ENCODE peak calls at places on chromosomes 6 and 20, in four cellular contexts. K is HCT116, W is HepG2, O is K562. N is an unnamed sample.

GRCh38 chr20:32920530-32921298 is 62.0 kb downstream of the EFCAB8 start:
- DNase-seq in W (no peak), O (no peak), K (no peak), N (no peak)

GRCh38 chr6:44078795-44079671 is 48.2 kb downstream of the MRPL14 start:
- DNase-seq in O (peak; percentile 74), W (peak; percentile 79), K (peak; percentile 60), N (no peak)

GRCh38 chr6:87700729-87701675 is 1.0 kb downstream of the AKIRIN2 start:
- DNase-seq in O (peak; percentile 77), W (peak; percentile 73), K (no peak), N (no peak)

GRCh38 chr6:138975815-138976214 is 12.2 kb downstream of the REPS1 start:
- DNase-seq in K (no peak), W (no peak), O (no peak), N (no peak)

GRCh38 chr6:108748959-108749358 is 99.3 kb upstream of the ARMC2 start:
- DNase-seq in O (no peak), W (no peak), K (no peak), N (no peak)

GRCh38 chr20:24102290-24102689 is 113.7 kb upstream of the GGTLC1 start:
- DNase-seq in W (peak; percentile 35), K (no peak), O (no peak), N (no peak)

GRCh38 chr20:17782768-17783167 is 83.0 kb downstream of the BANF2 start:
- DNase-seq in O (no peak), W (no peak), K (no peak), N (no peak)

GRCh38 chr6:130426078-130426726 is 60.4 kb downstream of the TMEM200A start:
- DNase-seq in K (peak; percentile 10), W (no peak), O (no peak), N (no peak)

GRCh38 chr20:6588296-6588695 is 179.2 kb upstream of the BMP2 start:
- DNase-seq in K (no peak), W (no peak), O (no peak), N (no peak)

GRCh38 chr6:24607310-24607709 is 38.7 kb downstream of the KIAA0319 start:
- DNase-seq in W (no peak), K (no peak), O (no peak), N (no peak)

GRCh38 chr6:82385961-82386360 is 22.3 kb downstream of the TPBG start:
- DNase-seq in W (no peak), O (no peak), K (no peak), N (no peak)

GRCh38 chr20:38156280-38156679 is 8.8 kb downstream of the TGM2 start:
- DNase-seq in W (no peak), K (no peak), O (no peak), N (no peak)

GRCh38 chr6:39378175-39378889 is 55.8 kb upstream of the KCNK16 start:
- DNase-seq in K (no peak), W (no peak), O (no peak), N (no peak)

DNA sequence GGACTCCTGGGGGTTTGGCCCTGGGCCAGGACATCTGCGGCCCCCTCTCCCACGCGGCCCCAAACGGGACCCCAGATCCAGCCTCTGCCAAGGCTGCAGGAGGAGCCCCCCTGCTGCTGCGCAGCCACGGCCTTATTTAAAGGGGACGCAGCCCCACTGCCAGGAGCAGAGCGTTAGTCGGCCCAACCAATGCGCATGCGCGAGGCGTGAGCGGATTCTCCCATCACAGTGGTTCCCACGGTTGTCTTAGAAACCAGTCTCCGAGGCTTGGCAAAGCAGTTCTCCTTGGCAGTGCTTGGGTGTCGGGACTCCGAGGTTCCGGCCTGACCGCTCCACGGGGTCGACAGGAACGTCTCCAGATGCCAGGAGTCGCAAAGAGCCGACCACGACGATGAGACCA is 288.3 kb upstream of the ZNF337 start:
- DNase-seq in W (no peak), O (peak; percentile 10), K (no peak), N (no peak)
- TF ChIP-seq TCF7L2 in W (no peak), O (no peak), K (no peak), N (no peak)

DNA sequence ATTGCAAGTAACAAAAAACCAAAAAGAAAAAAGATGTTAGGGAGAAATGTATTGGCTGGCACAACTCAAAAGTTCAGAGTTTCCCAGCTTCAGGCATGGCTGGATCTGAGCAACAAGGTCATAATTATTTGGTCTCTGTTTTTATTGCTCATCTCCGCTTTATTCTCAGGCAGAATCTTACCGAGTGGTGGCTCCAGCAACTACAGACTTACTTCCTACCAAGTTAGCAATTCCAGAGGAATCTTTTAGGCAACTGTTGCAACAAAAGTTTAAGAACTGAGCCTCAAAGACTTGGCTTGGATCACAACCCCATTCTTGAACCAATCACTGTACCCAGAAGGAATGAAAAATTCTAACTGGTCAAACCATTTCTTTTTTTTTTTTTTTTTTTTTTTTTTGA is 35.5 kb upstream of the NCOA3 start:
- DNase-seq in O (no peak), K (no peak), W (no peak), N (no peak)
- TF ChIP-seq TCF7L2 in O (no peak), K (no peak), W (no peak), N (no peak)

DNA sequence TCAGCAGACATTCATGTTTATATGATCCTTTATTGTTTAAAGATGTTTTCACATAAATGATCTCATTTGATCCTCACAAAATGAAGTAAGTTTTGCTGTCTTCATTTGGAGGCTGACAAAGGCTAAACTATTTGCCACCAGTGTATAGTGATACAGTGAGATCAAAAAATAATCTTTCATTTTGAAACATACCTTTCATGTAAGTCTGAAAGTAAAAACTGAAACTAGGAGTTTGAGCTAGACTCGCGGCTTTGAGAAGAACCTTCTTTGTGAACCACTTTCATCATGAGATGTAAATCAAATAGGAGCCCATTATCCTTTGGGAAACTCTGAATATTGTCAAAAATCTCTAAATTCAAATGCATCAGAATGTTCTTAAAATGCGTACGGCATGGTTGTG is 40.3 kb upstream of the SPTLC3 start:
- DNase-seq in K (no peak), W (no peak), O (no peak), N (no peak)
- TF ChIP-seq TCF7L2 in K (no peak), W (no peak), O (no peak), N (no peak)

DNA sequence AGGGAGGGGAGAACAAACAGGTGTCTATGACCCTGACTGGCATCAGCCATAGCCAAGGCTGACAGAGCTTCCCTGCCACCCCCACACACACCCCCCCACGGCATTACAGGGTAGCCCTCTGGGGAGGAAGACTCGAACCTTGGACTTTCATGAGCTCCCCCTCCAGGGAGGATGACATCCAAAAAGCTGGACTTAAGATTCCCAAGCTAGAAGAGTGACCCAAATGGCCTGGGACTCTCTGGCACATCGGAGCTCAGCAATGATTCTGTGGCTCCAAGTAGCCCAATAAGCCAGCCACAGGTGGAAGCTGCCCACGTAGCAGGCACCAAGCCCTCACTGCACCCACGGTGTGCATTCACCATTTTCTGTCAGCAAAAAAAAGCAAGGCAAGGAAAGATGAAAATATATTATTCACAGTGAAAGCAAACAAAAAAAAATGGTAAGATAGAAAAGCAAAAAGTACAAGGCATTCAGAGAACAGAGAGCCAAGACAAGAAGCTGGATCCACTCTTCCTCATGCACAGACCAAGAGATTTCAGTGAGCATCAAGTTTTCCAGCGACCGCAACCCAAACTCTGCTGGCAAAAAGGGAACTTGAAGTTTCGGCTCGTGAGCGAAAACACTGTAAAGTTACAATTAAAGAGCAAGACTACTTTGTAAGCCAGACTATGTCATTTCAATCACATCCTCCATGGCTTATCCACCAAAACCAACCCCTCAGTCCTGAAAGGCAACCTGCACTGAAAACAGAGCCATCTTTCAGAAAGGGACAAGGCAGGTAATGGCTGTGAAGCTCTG is 10.9 kb downstream of the JAG1 start:
- DNase-seq in W (no peak), K (no peak), O (no peak), N (no peak)
- TF ChIP-seq TCF7L2 in W (no peak), K (no peak), O (no peak), N (no peak)

GRCh38 chr20:50421356-50422340 is 88.5 kb upstream of the PTPN1 start:
- DNase-seq in O (no peak), W (no peak), K (no peak), N (no peak)
- TF ChIP-seq TCF7L2 in O (no peak), W (no peak), K (no peak), N (no peak)